ENCODE peak calls at places on chromosomes 2 and 18, in seven cellular contexts. One of them, this sample, is unnamed. For H3K4me1, the result is how much of the 10 kb centered on the place peaks cover.

GRCh38 chr2:105114551-105114950 is 76.7 kb downstream of the MRPS9 start:
- DNase-seq in tibial artery: no peak
- DNase-seq in stomach: no peak
- DNase-seq in body of pancreas: no peak
- DNase-seq in heart left ventricle: no peak
- DNase-seq in IMR-90: peak
- DNase-seq in left lung: no peak
- DNase-seq in this sample: no peak

GRCh38 chr2:35962585-35962984 is 393.0 kb upstream of the CRIM1 start:
- DNase-seq in tibial artery: no peak
- DNase-seq in stomach: no peak
- DNase-seq in body of pancreas: no peak
- DNase-seq in heart left ventricle: no peak
- DNase-seq in IMR-90: no peak
- DNase-seq in left lung: no peak
- DNase-seq in this sample: no peak

GRCh38 chr2:226746206-226746800 is 53.3 kb downstream of the IRS1 start:
- DNase-seq in tibial artery: no peak
- DNase-seq in stomach: no peak
- DNase-seq in body of pancreas: no peak
- DNase-seq in heart left ventricle: no peak
- DNase-seq in IMR-90: no peak
- DNase-seq in left lung: no peak
- DNase-seq in this sample: no peak

GRCh38 chr2:74424139-74424992 is 2.8 kb downstream of the WDR54 start:
- DNase-seq in tibial artery: no peak
- DNase-seq in stomach: no peak
- DNase-seq in body of pancreas: no peak
- DNase-seq in heart left ventricle: no peak
- DNase-seq in IMR-90: no peak
- DNase-seq in left lung: no peak
- DNase-seq in this sample: no peak

GRCh38 chr2:200102971-200103370 is 147.6 kb downstream of the MAIP1 start:
- DNase-seq in tibial artery: no peak
- DNase-seq in stomach: no peak
- DNase-seq in body of pancreas: no peak
- DNase-seq in heart left ventricle: no peak
- DNase-seq in IMR-90: no peak
- DNase-seq in left lung: no peak
- DNase-seq in this sample: no peak

GRCh38 chr2:9972621-9973445 is 21.3 kb downstream of the GRHL1 start:
- DNase-seq in tibial artery: peak
- DNase-seq in stomach: peak
- DNase-seq in body of pancreas: peak
- DNase-seq in heart left ventricle: no peak
- DNase-seq in IMR-90: peak
- DNase-seq in left lung: no peak
- DNase-seq in this sample: no peak

GRCh38 chr18:78665644-78666043 is 314.0 kb upstream of the SALL3 start:
- DNase-seq in tibial artery: no peak
- DNase-seq in stomach: no peak
- DNase-seq in body of pancreas: no peak
- DNase-seq in heart left ventricle: no peak
- DNase-seq in IMR-90: no peak
- DNase-seq in left lung: no peak
- DNase-seq in this sample: no peak

GRCh38 chr18:21303913-21304312 is 61.9 kb downstream of the GREB1L start:
- DNase-seq in tibial artery: no peak
- DNase-seq in stomach: no peak
- DNase-seq in body of pancreas: no peak
- DNase-seq in heart left ventricle: no peak
- DNase-seq in IMR-90: no peak
- DNase-seq in left lung: no peak
- DNase-seq in this sample: no peak

GRCh38 chr18:37450434-37451133 is 115.0 kb downstream of the CELF4 start:
- DNase-seq in tibial artery: no peak
- DNase-seq in stomach: no peak
- DNase-seq in body of pancreas: peak
- DNase-seq in heart left ventricle: peak
- DNase-seq in IMR-90: peak
- DNase-seq in left lung: no peak
- DNase-seq in this sample: no peak

GRCh38 chr2:134581877-134582546 is 136.8 kb downstream of the TMEM163 start:
- DNase-seq in tibial artery: no peak
- DNase-seq in stomach: no peak
- DNase-seq in body of pancreas: no peak
- DNase-seq in heart left ventricle: no peak
- DNase-seq in IMR-90: no peak
- DNase-seq in left lung: no peak
- DNase-seq in this sample: no peak

GRCh38 chr2:3626817-3627499 is 31.0 kb upstream of the ALLC start:
- DNase-seq in tibial artery: peak
- DNase-seq in stomach: peak
- DNase-seq in body of pancreas: no peak
- DNase-seq in heart left ventricle: no peak
- DNase-seq in IMR-90: no peak
- DNase-seq in left lung: peak
- DNase-seq in this sample: no peak

GRCh38 chr2:215830313-215830712 is 183.0 kb downstream of the MREG start:
- DNase-seq in tibial artery: peak
- DNase-seq in stomach: peak
- DNase-seq in body of pancreas: no peak
- DNase-seq in heart left ventricle: peak
- DNase-seq in IMR-90: peak
- DNase-seq in left lung: no peak
- DNase-seq in this sample: peak

GRCh38 chr18:6623278-6623677 is 106.2 kb upstream of the ARHGAP28 start:
- DNase-seq in tibial artery: no peak
- DNase-seq in stomach: no peak
- DNase-seq in body of pancreas: no peak
- DNase-seq in heart left ventricle: no peak
- DNase-seq in IMR-90: no peak
- DNase-seq in left lung: no peak
- DNase-seq in this sample: no peak

GRCh38 chr2:100844514-100844913 is 24.6 kb downstream of the NPAS2 start:
- DNase-seq in tibial artery: no peak
- DNase-seq in stomach: no peak
- DNase-seq in body of pancreas: no peak
- DNase-seq in heart left ventricle: no peak
- DNase-seq in IMR-90: peak
- DNase-seq in left lung: no peak
- DNase-seq in this sample: no peak

GRCh38 chr18:51151568-51152511 is 45.6 kb downstream of the MEX3C start:
- DNase-seq in tibial artery: no peak
- DNase-seq in stomach: peak
- DNase-seq in body of pancreas: no peak
- DNase-seq in heart left ventricle: no peak
- DNase-seq in IMR-90: no peak
- DNase-seq in left lung: peak
- DNase-seq in this sample: no peak
- TF ChIP-seq CTCF in tibial artery: no peak
- TF ChIP-seq CTCF in stomach: no peak
- TF ChIP-seq CTCF in body of pancreas: no peak
- TF ChIP-seq CTCF in heart left ventricle: no peak
- TF ChIP-seq CTCF in IMR-90: no peak
- TF ChIP-seq CTCF in left lung: no peak
- TF ChIP-seq CTCF in this sample: no peak

GRCh38 chr2:42053791-42054656 is 6.2 kb downstream of the PKDCC start:
- DNase-seq in tibial artery: peak
- DNase-seq in stomach: no peak
- DNase-seq in body of pancreas: no peak
- DNase-seq in heart left ventricle: peak
- DNase-seq in IMR-90: no peak
- DNase-seq in left lung: no peak
- DNase-seq in this sample: no peak

GRCh38 chr2:42054657-42055430 is 7.0 kb downstream of the PKDCC start:
- DNase-seq in tibial artery: no peak
- DNase-seq in stomach: peak
- DNase-seq in body of pancreas: peak
- DNase-seq in heart left ventricle: no peak
- DNase-seq in IMR-90: no peak
- DNase-seq in left lung: no peak
- DNase-seq in this sample: no peak

GRCh38 chr2:42057902-42058450 is 10.2 kb downstream of the PKDCC start:
- DNase-seq in tibial artery: no peak
- DNase-seq in stomach: no peak
- DNase-seq in body of pancreas: no peak
- DNase-seq in heart left ventricle: no peak
- DNase-seq in IMR-90: no peak
- DNase-seq in left lung: no peak
- DNase-seq in this sample: no peak

GRCh38 chr2:42057159-42057901 is 9.5 kb downstream of the PKDCC start:
- DNase-seq in tibial artery: no peak
- DNase-seq in stomach: no peak
- DNase-seq in body of pancreas: no peak
- DNase-seq in heart left ventricle: no peak
- DNase-seq in IMR-90: no peak
- DNase-seq in left lung: no peak
- DNase-seq in this sample: no peak

DNA sequence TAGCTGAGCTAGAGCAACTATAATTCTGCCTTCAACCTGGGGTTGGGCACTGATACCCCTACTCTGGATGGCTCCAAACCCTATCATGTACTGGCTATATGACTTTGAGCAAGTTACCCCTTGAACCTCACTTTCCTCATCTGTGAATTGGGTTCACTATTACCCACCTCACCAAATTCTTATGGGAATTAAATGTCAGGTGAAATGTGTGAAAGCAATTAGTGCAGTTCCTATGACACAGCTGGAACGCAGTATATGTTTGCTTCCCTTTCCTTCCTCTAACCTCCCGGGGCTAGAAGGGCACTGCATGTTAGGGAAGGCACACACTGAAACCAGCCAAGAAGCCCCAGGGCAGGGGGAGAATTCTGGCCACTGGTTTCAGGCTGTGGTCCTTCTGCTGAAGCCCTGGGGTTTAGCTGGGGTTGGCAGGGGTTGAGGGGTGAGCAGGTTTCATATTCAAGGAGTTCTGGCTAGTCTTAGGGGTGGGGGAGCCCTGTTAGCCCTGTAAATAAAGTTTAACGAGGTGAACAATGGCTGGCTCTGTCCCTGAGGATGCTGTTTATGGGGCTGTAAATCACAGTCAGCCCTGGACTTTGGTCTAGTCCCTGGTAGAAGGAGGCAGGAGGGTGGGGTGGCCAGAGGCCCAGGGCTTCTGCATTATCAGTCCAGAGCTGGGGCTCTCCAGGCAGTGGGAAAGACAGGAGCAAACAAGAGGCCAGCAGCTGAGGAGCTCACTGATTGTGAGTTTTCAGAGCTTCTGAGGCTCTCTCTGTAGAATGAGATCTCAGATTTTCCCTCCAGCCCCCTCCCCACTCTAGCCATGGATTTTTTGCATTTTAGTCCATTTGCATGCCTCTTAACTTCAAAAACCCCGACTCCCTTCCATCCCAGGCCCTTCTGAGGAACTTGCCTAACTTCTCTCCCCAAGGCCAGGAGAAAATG is 8.0 kb downstream of the PKDCC start:
- DNase-seq in tibial artery: no peak
- DNase-seq in stomach: peak
- DNase-seq in body of pancreas: peak
- DNase-seq in heart left ventricle: no peak
- DNase-seq in IMR-90: no peak
- DNase-seq in left lung: no peak
- DNase-seq in this sample: no peak
- H3K4me1 ChIP-seq in tibial artery: half or more
- H3K4me1 ChIP-seq in stomach: half or more
- H3K4me1 ChIP-seq in body of pancreas: half or more
- H3K4me1 ChIP-seq in heart left ventricle: half or more
- H3K4me1 ChIP-seq in IMR-90: under half
- H3K4me1 ChIP-seq in left lung: under half
- H3K4me1 ChIP-seq in this sample: under half

GRCh38 chr2:23566236-23567142 is 181.5 kb downstream of the KLHL29 start:
- DNase-seq in tibial artery: no peak
- DNase-seq in stomach: no peak
- DNase-seq in body of pancreas: no peak
- DNase-seq in heart left ventricle: no peak
- DNase-seq in IMR-90: peak
- DNase-seq in left lung: no peak
- DNase-seq in this sample: no peak
- TF ChIP-seq CTCF in tibial artery: no peak
- TF ChIP-seq CTCF in stomach: no peak
- TF ChIP-seq CTCF in body of pancreas: no peak
- TF ChIP-seq CTCF in heart left ventricle: no peak
- TF ChIP-seq CTCF in IMR-90: peak
- TF ChIP-seq CTCF in left lung: no peak
- TF ChIP-seq CTCF in this sample: peak

GRCh38 chr2:55014962-55015939 is 35.0 kb downstream of the RTN4 start:
- DNase-seq in tibial artery: peak
- DNase-seq in stomach: peak
- DNase-seq in body of pancreas: peak
- DNase-seq in heart left ventricle: peak
- DNase-seq in IMR-90: peak
- DNase-seq in left lung: no peak
- DNase-seq in this sample: no peak

GRCh38 chr2:55011741-55012574 is 38.3 kb downstream of the RTN4 start:
- DNase-seq in tibial artery: no peak
- DNase-seq in stomach: no peak
- DNase-seq in body of pancreas: peak
- DNase-seq in heart left ventricle: no peak
- DNase-seq in IMR-90: no peak
- DNase-seq in left lung: no peak
- DNase-seq in this sample: no peak

GRCh38 chr2:55013936-55014335 is 36.3 kb downstream of the RTN4 start:
- DNase-seq in tibial artery: no peak
- DNase-seq in stomach: no peak
- DNase-seq in body of pancreas: no peak
- DNase-seq in heart left ventricle: no peak
- DNase-seq in IMR-90: no peak
- DNase-seq in left lung: no peak
- DNase-seq in this sample: no peak

GRCh38 chr2:55010915-55011314 is 39.3 kb downstream of the RTN4 start:
- DNase-seq in tibial artery: peak
- DNase-seq in stomach: no peak
- DNase-seq in body of pancreas: peak
- DNase-seq in heart left ventricle: no peak
- DNase-seq in IMR-90: peak
- DNase-seq in left lung: no peak
- DNase-seq in this sample: peak

DNA sequence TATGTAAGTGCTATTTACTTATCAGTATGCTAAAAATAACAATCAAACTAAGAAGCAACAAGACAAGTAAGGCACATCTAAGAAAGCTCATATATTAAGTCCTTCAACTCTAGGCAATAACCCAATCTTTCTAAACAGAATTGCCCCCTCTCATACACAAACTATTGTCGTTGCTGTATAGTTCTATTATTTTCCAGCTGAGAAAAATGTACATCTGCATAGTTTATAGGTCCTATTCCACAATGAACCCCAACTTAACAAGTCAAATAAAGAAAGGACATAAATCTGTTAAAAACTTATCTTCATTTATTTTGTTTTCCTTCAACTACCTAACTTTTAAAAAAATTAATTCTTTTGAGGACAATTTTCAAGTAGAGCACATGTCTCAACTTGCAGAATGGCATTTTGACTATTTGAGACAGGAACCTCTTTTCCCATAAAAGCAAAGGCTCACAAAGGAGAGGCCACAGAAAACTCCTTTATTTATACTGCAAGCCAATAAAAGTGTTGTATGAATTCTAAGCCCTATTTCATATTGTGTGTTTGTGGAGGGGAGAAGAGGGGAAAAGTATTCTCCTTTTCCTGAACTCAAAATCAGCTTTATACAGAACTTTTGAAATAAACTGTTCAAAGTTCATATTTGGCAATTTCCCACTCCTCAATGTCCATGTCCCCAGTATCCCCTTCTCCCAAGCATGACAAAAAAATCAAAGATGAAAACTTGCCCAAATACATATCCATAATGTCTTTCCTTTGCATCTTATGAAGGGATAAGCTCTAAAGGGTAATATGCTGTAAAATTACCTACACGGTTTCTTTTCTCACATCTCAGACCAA is 37.4 kb downstream of the RTN4 start:
- DNase-seq in tibial artery: no peak
- DNase-seq in stomach: no peak
- DNase-seq in body of pancreas: no peak
- DNase-seq in heart left ventricle: no peak
- DNase-seq in IMR-90: no peak
- DNase-seq in left lung: no peak
- DNase-seq in this sample: no peak
- H3K4me1 ChIP-seq in tibial artery: half or more
- H3K4me1 ChIP-seq in stomach: half or more
- H3K4me1 ChIP-seq in body of pancreas: half or more
- H3K4me1 ChIP-seq in heart left ventricle: under half
- H3K4me1 ChIP-seq in IMR-90: under half
- H3K4me1 ChIP-seq in left lung: under half
- H3K4me1 ChIP-seq in this sample: half or more